ENCODE peak calls at places on chromosomes 1 and 21, in six cellular contexts. E is uterus; M is heart right ventricle; C is lung; K is H9; H is CD4-positive, alpha-beta T cell. Q is an unnamed sample.

GRCh38 chr1:46183119-46183842 is 7.0 kb upstream of the P3R3URF start:
- DNase-seq in E (peak; percentile 69), M (peak; percentile 77), C (peak; percentile 75), K (peak; percentile 49), H (no peak), Q (no peak)

GRCh38 chr21:27094182-27094948 is 127.5 kb upstream of the ADAMTS5 start:
- DNase-seq in E (no peak), M (no peak), C (no peak), K (no peak), H (no peak), Q (no peak)

GRCh38 chr1:235102993-235103411 is 25.6 kb downstream of the TOMM20 start:
- DNase-seq in E (peak; percentile 63), M (no peak), C (no peak), K (no peak), H (no peak), Q (no peak)

GRCh38 chr1:157269656-157270375 is 131.6 kb upstream of the ETV3 start:
- DNase-seq in E (no peak), M (no peak), C (no peak), K (no peak), H (no peak), Q (no peak)

GRCh38 chr21:43196789-43197188 is 28.0 kb downstream of the CRYAA start:
- DNase-seq in E (no peak), M (no peak), C (no peak), K (peak; percentile 15), H (no peak), Q (peak; percentile 16)

GRCh38 chr1:64980745-64981601 is 14.6 kb upstream of the JAK1 start:
- DNase-seq in E (no peak), M (no peak), C (no peak), K (no peak), H (no peak), Q (no peak)

GRCh38 chr1:237901284-237901870 is 10.7 kb upstream of the ZP4 start:
- DNase-seq in E (no peak), M (no peak), C (no peak), K (peak; percentile 55), H (no peak), Q (no peak)

GRCh38 chr1:89125571-89126233 is at the start of gene GBP2:
- DNase-seq in E (peak; percentile 24), M (no peak), C (no peak), K (no peak), H (no peak), Q (peak; percentile 34)

GRCh38 chr1:226452981-226453380 is 45.1 kb upstream of the PARP1 start:
- DNase-seq in E (no peak), M (no peak), C (no peak), K (no peak), H (no peak), Q (no peak)

GRCh38 chr1:206501881-206502280 is 5.5 kb upstream of the RASSF5 start:
- DNase-seq in E (no peak), M (no peak), C (no peak), K (no peak), H (no peak), Q (no peak)

GRCh38 chr1:173409613-173410012 is 67.5 kb upstream of the PRDX6 start:
- DNase-seq in E (no peak), M (peak; percentile 37), C (peak; percentile 48), K (no peak), H (no peak), Q (no peak)

GRCh38 chr1:201146626-201147390 is 7.5 kb downstream of the TMEM9 start:
- DNase-seq in E (no peak), M (no peak), C (no peak), K (no peak), H (no peak), Q (no peak)
- H3K27ac ChIP-seq in E (no peak overlapping the region), M (no peak overlapping the region), C (no peak overlapping the region), K (no peak overlapping the region), H (no peak overlapping the region), Q (no peak overlapping the region)

GRCh38 chr1:22751124-22751531 is 40.5 kb downstream of the EPHB2 start:
- DNase-seq in E (no peak), M (no peak), C (peak; percentile 42), K (no peak), H (no peak), Q (no peak)

GRCh38 chr1:22749503-22749902 is 38.9 kb downstream of the EPHB2 start:
- DNase-seq in E (no peak), M (no peak), C (no peak), K (no peak), H (no peak), Q (no peak)

GRCh38 chr1:22752339-22752738 is 41.7 kb downstream of the EPHB2 start:
- DNase-seq in E (no peak), M (no peak), C (no peak), K (no peak), H (no peak), Q (no peak)

GRCh38 chr1:22750671-22751016 is 40.0 kb downstream of the EPHB2 start:
- DNase-seq in E (no peak), M (no peak), C (no peak), K (no peak), H (no peak), Q (no peak)

GRCh38 chr1:22749919-22750670 is 39.5 kb downstream of the EPHB2 start:
- DNase-seq in E (no peak), M (peak; percentile 16), C (peak; percentile 54), K (no peak), H (no peak), Q (peak; percentile 44)
- H3K27ac ChIP-seq in E (no peak overlapping the region), M (no peak overlapping the region), C (peak overlapping the region; percentile 65), K (no peak overlapping the region), H (no peak overlapping the region), Q (no peak overlapping the region)

GRCh38 chr1:8095584-8095983 is 69.5 kb upstream of the ERRFI1 start:
- DNase-seq in E (no peak), M (no peak), C (no peak), K (no peak), H (no peak), Q (no peak)
- H3K27ac ChIP-seq in E (peak overlapping the region; percentile 86), M (no peak overlapping the region), C (peak overlapping the region; percentile 46), K (no peak overlapping the region), H (no peak overlapping the region), Q (no peak overlapping the region)

GRCh38 chr1:149844096-149844495 is 55.3 kb upstream of the BOLA1 start:
- DNase-seq in E (no peak), M (no peak), C (no peak), K (no peak), H (no peak), Q (no peak)
- H3K27ac ChIP-seq in E (peak overlapping the region; percentile 84), M (no peak overlapping the region), C (no peak overlapping the region), K (no peak overlapping the region), H (peak overlapping the region; percentile 55), Q (peak overlapping the region; percentile 80)

GRCh38 chr1:178397678-178398077 is 99.1 kb downstream of the CLEC20A start:
- DNase-seq in E (no peak), M (no peak), C (no peak), K (no peak), H (no peak), Q (no peak)
- H3K27ac ChIP-seq in E (no peak overlapping the region), M (no peak overlapping the region), C (no peak overlapping the region), K (no peak overlapping the region), H (no peak overlapping the region), Q (no peak overlapping the region)

Q was measured in tibial nerve.